ENCODE peak calls at places on chromosomes 12 and 14, in ten cellular contexts. M is activated CD8-positive, alpha-beta memory T cell treated with anti-CD3 and anti-CD28 coated beads for 24 hours; H is RPMI7951; I is neuronal stem cell; R is GM10248; W is skeletal muscle cell; P is head of caudate nucleus; A is stimulated activated CD8-positive, alpha-beta memory T cell treated with anti-CD3 and anti-CD28 coated beads, Interleukin-2, amount 100 ng/mL, for 1 hour; D is NCI-H1436; S is GM13977. E is an unnamed sample.

GRCh38 chr12:48779869-48780268 is 9.0 kb downstream of the ADCY6 start:
- DNase-seq in A (no peak), R (no peak), S (no peak), D (no peak), P (no peak), I (no peak), M (no peak), H (peak; percentile 78), W (peak; percentile 67), E (peak; percentile 53)

GRCh38 chr14:22536853-22537338 is 52.1 kb downstream of the DAD1 start:
- DNase-seq in W (peak; percentile 89), A (peak; percentile 53), M (peak; percentile 87), I (no peak), S (peak; percentile 75), P (peak; percentile 71), R (peak; percentile 77), D (no peak), H (peak; percentile 96), E (peak; percentile 91)

GRCh38 chr12:56205445-56205844 is 16.2 kb upstream of the SMARCC2 start:
- DNase-seq in S (no peak), M (no peak), R (no peak), W (no peak), A (no peak), I (no peak), H (no peak), D (no peak), P (no peak), E (no peak)

GRCh38 chr12:47652491-47653234 is 53.2 kb downstream of the RPAP3 start:
- DNase-seq in D (no peak), R (no peak), W (no peak), S (no peak), P (no peak), H (no peak), A (no peak), M (no peak), I (no peak), E (no peak)

GRCh38 chr12:128021561-128021960 is 245.4 kb upstream of the TMEM132C start:
- DNase-seq in R (no peak), S (no peak), D (no peak), M (no peak), P (no peak), H (no peak), I (no peak), W (no peak), A (no peak), E (no peak)

GRCh38 chr12:15256760-15257159 is 35.5 kb upstream of the RERG start:
- DNase-seq in R (no peak), S (no peak), I (no peak), H (peak; percentile 4), M (no peak), D (no peak), W (peak; percentile 48), A (no peak), P (no peak), E (no peak)

GRCh38 chr14:52082903-52083302 is 14.0 kb upstream of the NID2 start:
- DNase-seq in M (no peak), R (no peak), H (no peak), I (no peak), P (no peak), W (no peak), A (no peak), D (no peak), S (no peak), E (no peak)

GRCh38 chr12:130557876-130558770 is 158.0 kb downstream of the RIMBP2 start:
- DNase-seq in P (no peak), S (no peak), A (no peak), W (no peak), D (no peak), I (no peak), R (no peak), H (no peak), M (no peak), E (no peak)

GRCh38 chr14:96762650-96763049 is 34.5 kb upstream of the VRK1 start:
- DNase-seq in H (peak; percentile 68), M (peak; percentile 49), A (no peak), D (peak; percentile 73), I (peak; percentile 52), S (peak; percentile 79), W (peak; percentile 27), P (peak; percentile 18), R (peak; percentile 71), E (peak; percentile 72)

GRCh38 chr12:45572114-45572513 is 157.4 kb upstream of the ARID2 start:
- DNase-seq in P (no peak), D (no peak), H (no peak), M (no peak), R (no peak), I (no peak), A (no peak), S (no peak), W (no peak), E (no peak)

GRCh38 chr12:104604070-104604994 is 147.6 kb downstream of the CHST11 start:
- DNase-seq in P (peak; percentile 47), S (peak; percentile 75), A (no peak), D (no peak), I (no peak), R (peak; percentile 76), W (peak; percentile 97), M (peak; percentile 63), H (peak; percentile 97), E (peak; percentile 89)

GRCh38 chr12:106136263-106136662 is 2.5 kb downstream of the NUAK1 start:
- DNase-seq in P (peak; percentile 90), H (peak; percentile 84), W (no peak), R (peak; percentile 75), S (peak; percentile 78), D (peak; percentile 87), A (peak; percentile 52), I (peak; percentile 96), M (peak; percentile 91), E (peak; percentile 87)

GRCh38 chr14:105880616-105881015 is 354.2 kb downstream of the TMEM121 start:
- DNase-seq in H (no peak), D (no peak), A (no peak), W (no peak), R (no peak), M (no peak), P (peak; percentile 2), I (no peak), S (no peak), E (no peak)

E was measured in A172.